ENCODE peak calls at places on chromosomes 4 and X, in four cellular contexts. One of them, this sample, is unnamed.

GRCh38 chr4:120991885-120992284 is 69.4 kb upstream of the PRDM5 start:
- DNase-seq in astrocyte of the spinal cord: no peak
- DNase-seq in NCI-H146: no peak
- DNase-seq in mesendoderm: peak; percentile 6
- DNase-seq in this sample: no peak

GRCh38 chr4:139522457-139522856 is 33.6 kb downstream of the SETD7 start:
- DNase-seq in astrocyte of the spinal cord: no peak
- DNase-seq in NCI-H146: no peak
- DNase-seq in mesendoderm: peak; percentile 33
- DNase-seq in this sample: no peak

GRCh38 chrX:74420194-74421035 is 878 bp upstream of the SLC16A2 start:
- DNase-seq in astrocyte of the spinal cord: peak; percentile 58
- DNase-seq in NCI-H146: peak; percentile 23
- DNase-seq in mesendoderm: peak; percentile 85
- DNase-seq in this sample: no peak

GRCh38 chr4:181845617-181846016 is 397.6 kb upstream of the TENM3 start:
- DNase-seq in astrocyte of the spinal cord: no peak
- DNase-seq in NCI-H146: no peak
- DNase-seq in mesendoderm: no peak
- DNase-seq in this sample: no peak

GRCh38 chr4:123833156-123833555 is 436.6 kb downstream of the SPRY1 start:
- DNase-seq in astrocyte of the spinal cord: no peak
- DNase-seq in NCI-H146: no peak
- DNase-seq in mesendoderm: no peak
- DNase-seq in this sample: no peak

GRCh38 chr4:40559585-40560465 is 69.8 kb downstream of the RBM47 start:
- DNase-seq in astrocyte of the spinal cord: no peak
- DNase-seq in NCI-H146: no peak
- DNase-seq in mesendoderm: no peak
- DNase-seq in this sample: no peak

GRCh38 chrX:154800508-154801207 is 4.6 kb downstream of the MPP1 start:
- DNase-seq in astrocyte of the spinal cord: no peak
- DNase-seq in NCI-H146: no peak
- DNase-seq in mesendoderm: no peak
- DNase-seq in this sample: no peak

GRCh38 chr4:141180991-141181760 is 39.5 kb upstream of the ZNF330 start:
- DNase-seq in astrocyte of the spinal cord: no peak
- DNase-seq in NCI-H146: no peak
- DNase-seq in mesendoderm: peak; percentile 6
- DNase-seq in this sample: no peak

GRCh38 chr4:160537681-160538080 is 1434.8 kb downstream of the RAPGEF2 start:
- DNase-seq in astrocyte of the spinal cord: peak; percentile 46
- DNase-seq in NCI-H146: no peak
- DNase-seq in mesendoderm: no peak
- DNase-seq in this sample: no peak

GRCh38 chrX:21479695-21480280 is 105.6 kb downstream of the CNKSR2 start:
- DNase-seq in astrocyte of the spinal cord: peak; percentile 68
- DNase-seq in NCI-H146: peak; percentile 67
- DNase-seq in mesendoderm: peak; percentile 57
- DNase-seq in this sample: peak; percentile 27

GRCh38 chrX:136063340-136064079 is 78.3 kb downstream of the SLC9A6 start:
- DNase-seq in astrocyte of the spinal cord: peak; percentile 58
- DNase-seq in NCI-H146: no peak
- DNase-seq in mesendoderm: peak; percentile 44
- DNase-seq in this sample: no peak

GRCh38 chrX:40402771-40403533 is 177.8 kb upstream of the ATP6AP2 start:
- DNase-seq in astrocyte of the spinal cord: peak; percentile 34
- DNase-seq in NCI-H146: no peak
- DNase-seq in mesendoderm: peak; percentile 22
- DNase-seq in this sample: no peak

GRCh38 chr4:154435895-154436294 is 55.7 kb downstream of the DCHS2 start:
- DNase-seq in astrocyte of the spinal cord: no peak
- DNase-seq in NCI-H146: no peak
- DNase-seq in mesendoderm: no peak
- DNase-seq in this sample: no peak